ENCODE peak calls at places on chromosomes 12 and 14, in ten cellular contexts. Z is body of pancreas, J is esophagus muscularis mucosa, O is A549, Q is Peyer's patch, M is adrenal gland, E is endothelial cell of umbilical vein, D is heart left ventricle, A is upper lobe of left lung, N is prostate gland. L is an unnamed sample.

GRCh38 chr12:131694116-131694838 is 16.6 kb upstream of the SFSWAP start:
- DNase-seq in Z (no peak), J (no peak), O (no peak), Q (no peak), M (no peak), E (no peak), D (no peak), A (no peak), N (no peak), L (no peak)

GRCh38 chr12:117236456-117237001 is 46.3 kb upstream of the FBXO21 start:
- DNase-seq in Z (peak; percentile 79), J (peak; percentile 95), O (peak; percentile 82), Q (peak; percentile 84), M (peak; percentile 89), E (peak; percentile 45), D (peak; percentile 68), A (peak; percentile 67), N (peak; percentile 84), L (peak; percentile 91)

GRCh38 chr12:56990648-56991318 is 15.6 kb downstream of the ZBTB39 start:
- DNase-seq in Z (no peak), J (peak; percentile 72), O (no peak), Q (no peak), M (no peak), E (no peak), D (no peak), A (no peak), N (no peak), L (no peak)

GRCh38 chr12:132783917-132784531 is 22.4 kb upstream of the ANKLE2 start:
- DNase-seq in Z (peak; percentile 45), J (no peak), O (no peak), Q (no peak), M (peak; percentile 56), E (no peak), D (peak; percentile 60), A (no peak), N (no peak), L (no peak)

GRCh38 chr12:47867496-47867941 is 37.3 kb downstream of the VDR start:
- DNase-seq in Z (no peak), J (no peak), O (peak; percentile 37), Q (no peak), M (peak; percentile 47), E (peak; percentile 63), D (no peak), A (peak; percentile 45), N (no peak), L (no peak)

GRCh38 chr14:102249041-102249440 is 55.9 kb downstream of the MOK start:
- DNase-seq in Z (no peak), J (no peak), O (no peak), Q (no peak), M (no peak), E (no peak), D (no peak), A (no peak), N (no peak), L (no peak)

GRCh38 chr14:21503376-21503775 is 7.8 kb downstream of the METTL3 start:
- DNase-seq in Z (no peak), J (no peak), O (no peak), Q (no peak), M (no peak), E (no peak), D (no peak), A (no peak), N (no peak), L (no peak)

GRCh38 chr14:68124885-68125731 is 305.5 kb downstream of the RAD51B start:
- DNase-seq in Z (no peak), J (no peak), O (peak; percentile 80), Q (no peak), M (peak; percentile 33), E (no peak), D (no peak), A (no peak), N (no peak), L (peak; percentile 46)

GRCh38 chr14:101217972-101218371 is 314.4 kb upstream of the RTL1 start:
- DNase-seq in Z (no peak), J (peak; percentile 86), O (no peak), Q (peak; percentile 22), M (no peak), E (no peak), D (no peak), A (peak; percentile 6), N (no peak), L (no peak)

DNA sequence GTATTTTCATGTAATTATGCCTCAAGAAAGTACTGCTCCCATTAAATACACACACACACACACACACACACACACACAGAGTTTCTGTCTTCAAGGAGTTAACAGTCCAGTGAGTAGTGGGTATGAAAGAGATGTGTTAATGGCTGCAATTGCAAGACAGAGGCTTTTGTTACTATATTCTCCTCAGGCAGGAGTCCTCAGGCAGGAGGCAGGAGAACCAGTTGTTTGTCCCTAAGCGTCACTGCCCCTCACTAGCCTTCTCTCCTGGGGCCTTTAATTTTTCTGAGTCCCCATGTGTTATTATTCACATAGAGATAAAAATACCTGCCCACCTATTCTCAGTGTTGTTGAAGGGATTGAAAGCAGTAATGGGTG is 31.2 kb downstream of the DAD1 start:
- DNase-seq in Z (no peak), J (no peak), O (no peak), Q (no peak), M (no peak), E (no peak), D (no peak), A (no peak), N (no peak), L (no peak)
- H3K4me3 ChIP-seq in Z (no peak overlapping the region), J (no peak overlapping the region), O (no peak overlapping the region), Q (no peak overlapping the region), M (no peak overlapping the region), E (no peak overlapping the region), D (no peak overlapping the region), A (no peak overlapping the region), N (no peak overlapping the region), L (no peak overlapping the region)

DNA sequence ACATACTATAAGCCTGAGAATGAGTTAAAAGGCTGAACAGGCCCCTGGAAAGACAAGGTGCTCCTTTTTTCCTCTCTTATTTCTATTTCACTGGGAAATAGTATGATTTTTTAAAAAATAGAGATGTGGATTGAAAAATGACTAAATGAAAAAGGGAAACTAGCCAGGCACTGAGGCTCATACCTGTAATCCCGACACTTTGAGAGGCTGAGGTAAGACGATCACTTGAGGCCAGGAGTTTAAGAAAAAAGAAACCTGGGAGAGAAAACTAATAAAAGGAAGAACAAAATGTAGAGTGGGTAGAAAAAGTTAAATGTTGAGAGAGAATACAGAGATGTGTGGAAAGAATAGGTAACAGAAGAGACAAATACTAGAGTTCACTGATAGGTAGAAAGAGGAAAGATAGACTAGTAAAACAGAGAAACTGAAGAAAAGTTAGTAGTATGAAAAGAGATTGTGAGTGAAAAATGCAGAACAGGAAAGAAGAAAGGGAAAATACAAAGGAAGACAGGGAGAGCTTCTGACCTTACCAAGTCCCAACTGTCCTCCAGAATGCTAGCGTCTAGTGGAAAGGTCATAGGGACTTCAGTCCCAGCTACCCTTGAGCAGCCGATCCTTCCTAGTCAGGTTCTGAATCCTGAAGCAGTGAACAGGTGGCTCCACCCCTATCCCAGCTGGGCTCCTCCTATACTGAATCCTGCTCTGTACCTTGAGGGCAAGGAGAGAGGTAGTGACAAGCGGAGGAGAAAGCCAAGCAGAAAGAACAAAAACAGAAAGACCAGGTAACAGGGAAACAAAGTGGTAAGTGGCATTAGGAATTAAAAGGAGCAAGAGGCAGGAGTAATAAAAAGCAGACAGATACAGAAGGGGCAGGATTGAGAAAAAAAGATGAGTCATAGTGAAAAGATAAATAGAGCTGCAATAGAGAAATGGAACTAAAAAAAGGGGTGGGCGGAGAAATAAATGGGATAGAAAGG is 7.3 kb downstream of the TMEM116 start:
- DNase-seq in Z (peak; percentile 46), J (no peak), O (peak; percentile 57), Q (peak; percentile 85), M (peak; percentile 52), E (no peak), D (peak; percentile 57), A (peak; percentile 85), N (peak; percentile 36), L (peak; percentile 82)
- H3K27ac ChIP-seq in Z (no peak overlapping the region), J (no peak overlapping the region), O (peak overlapping the region; percentile 44), Q (peak overlapping the region; percentile 62), M (peak overlapping the region; percentile 14), E (no peak overlapping the region), D (peak overlapping the region; percentile 48), A (peak overlapping the region; percentile 73), N (no peak overlapping the region), L (peak overlapping the region; percentile 46)

GRCh38 chr14:72999316-72999715 is 27.6 kb downstream of the ZFYVE1 start:
- DNase-seq in Z (no peak), J (no peak), O (no peak), Q (no peak), M (peak; percentile 66), E (no peak), D (no peak), A (no peak), N (no peak), L (no peak)

GRCh38 chr14:72996916-72997315 is 30.0 kb downstream of the ZFYVE1 start:
- DNase-seq in Z (no peak), J (no peak), O (no peak), Q (no peak), M (no peak), E (no peak), D (no peak), A (no peak), N (no peak), L (no peak)

GRCh38 chr14:73003688-73004087 is 23.2 kb downstream of the ZFYVE1 start:
- DNase-seq in Z (no peak), J (no peak), O (no peak), Q (no peak), M (no peak), E (no peak), D (peak; percentile 57), A (no peak), N (no peak), L (no peak)

DNA sequence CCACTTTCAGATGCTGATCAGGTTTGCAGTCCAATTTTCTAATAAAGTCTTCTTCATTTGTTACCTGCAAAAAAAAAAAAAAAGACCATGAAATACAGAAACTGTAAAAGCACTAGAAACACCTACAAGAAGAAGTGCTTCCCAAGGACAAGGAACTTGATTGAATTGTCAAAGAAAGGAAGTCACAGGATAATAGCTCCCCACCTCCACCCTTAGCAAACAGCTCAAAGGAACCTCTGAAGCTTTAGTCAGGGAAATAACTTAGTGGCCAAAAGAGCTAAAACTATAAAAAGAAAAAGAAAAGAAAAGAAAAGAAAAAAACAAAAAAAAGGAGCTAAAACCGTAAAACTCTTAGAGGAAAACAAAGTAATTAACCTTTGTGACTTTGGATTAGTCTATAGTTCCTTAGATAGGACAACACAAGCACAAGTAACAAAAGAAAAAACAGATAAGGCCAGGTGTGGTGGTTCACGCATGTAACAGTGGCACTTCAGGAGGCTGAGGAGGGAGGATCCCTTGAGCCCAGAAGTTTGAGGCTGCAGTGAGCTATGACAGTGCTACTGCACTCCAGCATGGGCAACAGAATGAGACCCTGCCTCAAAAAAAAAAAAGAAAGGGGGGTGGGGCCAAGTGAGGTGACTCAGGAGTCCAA is 28.5 kb downstream of the ZFYVE1 start:
- DNase-seq in Z (no peak), J (no peak), O (no peak), Q (no peak), M (no peak), E (no peak), D (no peak), A (no peak), N (no peak), L (no peak)
- TF ChIP-seq POLR2A in Z (no peak), J (no peak), O (no peak), Q (no peak), M (no peak), E (no peak), D (no peak), A (no peak), N (no peak), L (no peak)

DNA sequence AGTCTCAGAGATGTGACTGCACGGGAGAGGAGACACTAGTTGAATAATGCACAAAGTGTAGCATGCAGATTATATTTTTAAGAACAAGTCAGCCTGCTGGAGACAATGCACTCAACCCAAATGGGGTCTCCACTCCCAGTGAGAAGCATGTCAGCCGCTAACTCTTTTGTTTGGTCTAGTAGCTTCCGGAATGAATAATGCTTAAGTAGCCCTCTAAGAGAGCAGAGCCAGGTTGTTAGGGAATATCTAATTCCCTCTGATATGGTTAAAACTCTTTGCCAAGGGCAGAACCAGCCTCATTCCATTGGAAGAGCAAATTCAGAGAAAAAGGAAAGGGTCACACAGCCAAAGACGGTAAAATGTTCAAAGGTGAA is 80.4 kb downstream of the DAD1 start:
- DNase-seq in Z (no peak), J (no peak), O (no peak), Q (no peak), M (no peak), E (no peak), D (no peak), A (no peak), N (no peak), L (no peak)
- H3K4me3 ChIP-seq in Z (no peak overlapping the region), J (no peak overlapping the region), O (no peak overlapping the region), Q (no peak overlapping the region), M (no peak overlapping the region), E (no peak overlapping the region), D (no peak overlapping the region), A (no peak overlapping the region), N (no peak overlapping the region), L (no peak overlapping the region)

L was measured in thyroid gland.